ENCODE peak calls at places on chromosomes 5 and 9, in nine cellular contexts. U is NCI-H1694; O is AG08396; Z is fibroblast of the conjunctiva; C is naive thymus-derived CD4-positive, alpha-beta T cell; E is GM12878; I is cardiac muscle cell; R is progenitor cell of endocrine pancreas; F is NCI-H2029 treated with DMSO at 0.1 percent for 48 hours. H is an unnamed sample.

GRCh38 chr5:124704594-124705284 is 41.7 kb downstream of the ZNF608 start:
- DNase-seq in U (no peak), O (no peak), Z (no peak), C (no peak), E (peak), I (no peak), R (no peak), F (peak), H (no peak)

GRCh38 chr9:2013688-2014087 is 1.5 kb upstream of the SMARCA2 start:
- DNase-seq in U (no peak), O (peak), Z (no peak), C (no peak), E (no peak), I (peak), R (no peak), F (no peak), H (no peak)

GRCh38 chr5:10307206-10308148 is at the start of gene CMBL:
- DNase-seq in U (peak), O (peak), Z (no peak), C (peak), E (no peak), I (peak), R (peak), F (peak), H (peak)

GRCh38 chr9:6054280-6055099 is 39.1 kb upstream of the RANBP6 start:
- DNase-seq in U (peak), O (peak), Z (peak), C (peak), E (no peak), I (peak), R (peak), F (peak), H (peak)

GRCh38 chr9:92714016-92714415 is 44.1 kb upstream of the IPPK start:
- DNase-seq in U (no peak), O (no peak), Z (no peak), C (no peak), E (no peak), I (no peak), R (no peak), F (no peak), H (no peak)

GRCh38 chr5:140131967-140132409 is 6.3 kb downstream of the IGIP start:
- DNase-seq in U (no peak), O (peak), Z (peak), C (no peak), E (no peak), I (peak), R (no peak), F (peak), H (peak)

GRCh38 chr5:18745988-18746615 is 1111.8 kb downstream of the TAF11L14 start:
- DNase-seq in U (peak), O (peak), Z (no peak), C (peak), E (peak), I (no peak), R (no peak), F (peak), H (peak)

GRCh38 chr5:175709276-175709781 is 51.5 kb downstream of the HRH2 start:
- DNase-seq in U (no peak), O (no peak), Z (no peak), C (no peak), E (no peak), I (no peak), R (no peak), F (no peak), H (no peak)

GRCh38 chr5:149242339-149242738 is 29.3 kb upstream of the AFAP1L1 start:
- DNase-seq in U (no peak), O (no peak), Z (no peak), C (no peak), E (no peak), I (no peak), R (no peak), F (no peak), H (no peak)

H was measured in HTR-8/SVneo.